ENCODE peak calls at places on chromosomes 13 and 19, in five cellular contexts. Y is NCI-H1930; O is activated naive CD4-positive, alpha-beta T cell treated with anti-CD3 and anti-CD28 coated beads, Interleukin-2, amount 10 ng/mL, durations not matched to agents 7 days and 5 days; P is frontal cortex; L is AG09309. C is an unnamed sample.

GRCh38 chr19:31317098-31317497 is 32.1 kb downstream of the TSHZ3 start:
- DNase-seq in Y (no peak), O (no peak), P (no peak), L (no peak), C (no peak)

GRCh38 chr13:32259116-32259515 is 56.0 kb downstream of the ZAR1L start:
- DNase-seq in Y (no peak), O (no peak), P (no peak), L (no peak), C (no peak)

GRCh38 chr13:76992548-76993001 is 694 bp downstream of the CLN5 start:
- DNase-seq in Y (no peak), O (peak), P (no peak), L (no peak), C (no peak)

GRCh38 chr19:48946789-48947542 is 7.7 kb upstream of the BAX start:
- DNase-seq in Y (no peak), O (no peak), P (no peak), L (no peak), C (no peak)

GRCh38 chr13:60282708-60283107 is 114.3 kb upstream of the TDRD3 start:
- DNase-seq in Y (peak), O (no peak), P (no peak), L (no peak), C (peak)

GRCh38 chr19:1961545-1961878 is 20.5 kb downstream of the CSNK1G2 start:
- DNase-seq in Y (no peak), O (no peak), P (no peak), L (no peak), C (no peak)

GRCh38 chr13:112720814-112721197 is 31.0 kb downstream of the ATP11A start:
- DNase-seq in Y (no peak), O (no peak), P (no peak), L (no peak), C (no peak)

GRCh38 chr19:18700501-18701249 is 17.2 kb downstream of the CRTC1 start:
- DNase-seq in Y (no peak), O (peak), P (no peak), L (no peak), C (no peak)

GRCh38 chr19:54478677-54479266 is 5.7 kb upstream of the CDC42EP5 start:
- DNase-seq in Y (peak), O (peak), P (no peak), L (no peak), C (peak)

GRCh38 chr19:5952193-5953033 is 25.5 kb downstream of the RANBP3 start:
- DNase-seq in Y (no peak), O (no peak), P (no peak), L (no peak), C (no peak)

GRCh38 chr13:73598021-73598712 is 536.0 kb downstream of the KLF12 start:
- DNase-seq in Y (no peak), O (no peak), P (no peak), L (no peak), C (no peak)

GRCh38 chr13:32234914-32235313 is 80.2 kb downstream of the ZAR1L start:
- DNase-seq in Y (no peak), O (no peak), P (no peak), L (no peak), C (no peak)

GRCh38 chr19:3243851-3244700 is 19.6 kb downstream of the CELF5 start:
- DNase-seq in Y (no peak), O (peak), P (no peak), L (peak), C (no peak)

GRCh38 chr13:48891586-48891985 is 84.1 kb upstream of the FNDC3A start:
- DNase-seq in Y (no peak), O (no peak), P (no peak), L (no peak), C (no peak)

GRCh38 chr13:51523082-51523518 is 61.2 kb upstream of the WDFY2 start:
- DNase-seq in Y (no peak), O (peak), P (no peak), L (no peak), C (no peak)

GRCh38 chr13:113302940-113303339 is 5.9 kb downstream of the LAMP1 start:
- DNase-seq in Y (no peak), O (no peak), P (no peak), L (no peak), C (no peak)

GRCh38 chr19:32224371-32225244 is 120.8 kb upstream of the ZNF507 start:
- DNase-seq in Y (no peak), O (peak), P (peak), L (no peak), C (peak)

GRCh38 chr13:29402168-29402621 is 193.3 kb downstream of the SLC7A1 start:
- DNase-seq in Y (no peak), O (no peak), P (no peak), L (no peak), C (no peak)

GRCh38 chr19:49201042-49201441 is 43.5 kb downstream of the TRPM4 start:
- DNase-seq in Y (no peak), O (no peak), P (no peak), L (no peak), C (no peak)

GRCh38 chr13:26584713-26585112 is 27.2 kb downstream of the WASF3 start:
- DNase-seq in Y (no peak), O (no peak), P (no peak), L (peak), C (no peak)

GRCh38 chr19:4910594-4911273 is 1.4 kb downstream of the UHRF1 start:
- DNase-seq in Y (no peak), O (peak), P (peak), L (no peak), C (no peak)